ENCODE peak calls at places on chromosomes 3 and 15, in five cellular contexts. V, P, A, R and S are unnamed samples.

GRCh38 chr3:99532246-99532645 is 106.1 kb upstream of the COL8A1 start:
- DNase-seq in V (peak), P (peak), A (peak), R (peak), S (no peak)

GRCh38 chr15:29045717-29046116 is 159.9 kb downstream of the APBA2 start:
- DNase-seq in A (peak), V (peak), R (no peak), P (no peak), S (no peak)

GRCh38 chr15:86044981-86045380 is 34.7 kb upstream of the AGBL1 start:
- DNase-seq in P (peak), A (no peak), V (no peak), R (no peak), S (peak)

GRCh38 chr3:72036899-72037298 is 252.0 kb upstream of the PROK2 start:
- DNase-seq in P (no peak), A (peak), R (no peak), V (no peak), S (no peak)

GRCh38 chr15:66221126-66221525 is 32.4 kb downstream of the MEGF11 start:
- DNase-seq in V (no peak), A (no peak), R (no peak), P (no peak), S (no peak)

GRCh38 chr3:194556086-194557056 is 69.6 kb upstream of the ATP13A3 start:
- DNase-seq in V (peak), R (no peak), A (peak), P (no peak), S (peak)

GRCh38 chr3:99128740-99129505 is 227.4 kb upstream of the DCBLD2 start:
- DNase-seq in V (peak), A (peak), R (peak), P (no peak), S (no peak)

GRCh38 chr3:182143903-182144302 is 432.2 kb downstream of the SOX2 start:
- DNase-seq in P (no peak), A (no peak), R (no peak), V (no peak), S (no peak)

GRCh38 chr15:28106294-28107110 is 7.4 kb upstream of the OCA2 start:
- DNase-seq in V (no peak), A (peak), P (peak), R (no peak), S (no peak)

GRCh38 chr3:69890094-69890493 is 109.4 kb upstream of the SAMMSON start:
- DNase-seq in P (no peak), V (peak), A (peak), R (no peak), S (no peak)

GRCh38 chr3:128485283-128486156 is 7.5 kb downstream of the GATA2 start:
- DNase-seq in V (no peak), P (no peak), A (peak), R (no peak), S (no peak)

DNA sequence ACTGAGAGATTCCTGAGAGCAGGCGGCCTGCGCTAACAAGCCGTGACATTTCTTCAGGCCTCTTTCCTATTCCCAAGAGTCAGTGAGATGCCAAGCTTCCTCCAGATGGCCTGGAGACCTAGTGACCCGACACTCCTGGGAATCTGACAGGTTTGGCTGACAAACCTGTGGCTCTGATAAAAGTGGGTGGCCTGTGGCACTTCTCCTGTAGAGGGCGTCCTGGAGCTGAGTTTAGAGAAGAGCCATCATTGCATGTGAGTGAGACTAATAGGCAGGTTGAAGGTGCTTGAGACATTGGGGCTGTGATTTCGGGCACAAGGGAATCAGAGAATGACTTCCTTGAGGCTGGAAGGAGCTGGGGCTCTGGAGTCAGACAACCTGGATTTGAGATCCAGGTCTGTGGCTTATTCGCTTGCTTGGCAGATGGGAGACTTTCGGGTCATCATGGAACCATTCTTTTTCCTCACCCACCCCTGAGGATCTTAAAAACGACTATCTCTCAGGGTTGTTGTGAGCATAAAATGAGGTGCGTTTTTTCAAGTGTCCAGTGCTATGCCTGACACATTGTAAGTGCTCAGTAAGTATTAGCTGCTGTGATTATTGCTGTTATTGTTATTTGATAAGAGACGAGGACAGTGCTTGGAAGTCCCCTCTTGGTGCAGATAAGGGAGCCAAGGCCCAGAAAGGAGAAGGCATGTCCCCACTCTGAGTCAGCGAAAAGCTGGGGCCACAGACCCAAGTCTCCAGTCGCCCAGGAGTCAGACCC is 77.2 kb downstream of the SCN10A start:
- DNase-seq in R (peak), P (peak), A (peak), V (peak), S (peak)
- TF ChIP-seq EZH2phosphoT487 in R (no peak), P (no peak), A (no peak), V (no peak), S (no peak)

GRCh38 chr3:59499954-59500353 is 450.1 kb upstream of the CFAP20DC start:
- DNase-seq in R (no peak), P (peak), V (no peak), A (no peak), S (no peak)

GRCh38 chr3:59498995-59499394 is 449.2 kb upstream of the CFAP20DC start:
- DNase-seq in V (no peak), A (no peak), R (no peak), P (no peak), S (no peak)

GRCh38 chr3:59503441-59503840 is 453.6 kb upstream of the CFAP20DC start:
- DNase-seq in V (no peak), P (no peak), A (no peak), R (no peak), S (no peak)

GRCh38 chr3:59502806-59503205 is 453.0 kb upstream of the CFAP20DC start:
- DNase-seq in R (no peak), A (peak), P (no peak), V (peak), S (no peak)
- TF ChIP-seq EZH2phosphoT487 in R (no peak), A (no peak), P (no peak), V (no peak), S (no peak)

GRCh38 chr15:67696087-67696486 is 129.2 kb upstream of the SKOR1 start:
- DNase-seq in V (no peak), A (no peak), P (no peak), R (no peak), S (no peak)

GRCh38 chr15:67685716-67686115 is 139.6 kb upstream of the SKOR1 start:
- DNase-seq in R (no peak), A (no peak), V (no peak), P (no peak), S (no peak)

GRCh38 chr15:67692573-67692972 is 132.7 kb upstream of the SKOR1 start:
- DNase-seq in V (no peak), A (no peak), R (no peak), P (no peak), S (no peak)

GRCh38 chr15:67691450-67691849 is 133.9 kb upstream of the SKOR1 start:
- DNase-seq in V (no peak), R (no peak), P (peak), A (no peak), S (no peak)

DNA sequence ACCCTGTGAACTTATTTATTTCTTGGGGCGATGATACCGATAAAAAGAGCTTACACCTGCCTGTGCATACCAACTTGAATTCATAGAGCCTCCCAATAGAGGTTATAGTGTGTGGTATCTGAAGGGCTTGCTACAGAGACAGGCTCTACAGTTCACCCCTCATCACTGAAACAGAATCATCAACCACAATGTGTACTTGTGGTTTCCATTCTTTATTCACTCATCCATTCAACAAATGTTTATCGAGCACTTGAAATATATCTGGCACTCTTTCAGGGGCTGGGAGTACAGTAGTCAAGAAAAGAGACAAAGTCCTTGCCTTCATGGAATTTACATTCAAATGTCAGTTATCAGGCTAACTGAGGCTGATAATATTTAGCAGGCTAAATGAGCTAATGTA is 134.4 kb upstream of the SKOR1 start:
- DNase-seq in R (no peak), V (peak), A (peak), P (no peak), S (peak)
- TF ChIP-seq EZH2phosphoT487 in R (no peak), V (no peak), A (no peak), P (no peak), S (no peak)

DNA sequence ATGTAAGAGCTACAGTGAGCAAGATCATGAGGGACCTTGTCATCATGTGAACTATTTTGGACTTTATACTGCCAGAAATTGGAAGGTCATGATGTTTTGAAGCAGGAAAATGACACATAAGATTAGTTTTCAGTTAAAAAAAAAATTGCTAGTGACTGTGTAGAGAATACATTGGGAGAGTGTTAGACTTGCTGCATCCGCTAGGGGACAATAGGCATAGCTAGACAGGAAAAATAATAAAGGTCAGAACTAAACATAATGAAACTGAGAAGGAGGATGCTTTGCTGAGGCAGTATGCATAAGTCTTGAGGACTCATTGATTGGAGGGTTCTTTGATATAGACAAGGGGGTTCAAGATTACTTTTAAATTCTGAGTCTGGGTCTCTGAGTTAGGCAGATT is 275.8 kb upstream of the KCNH8 start:
- DNase-seq in A (no peak), P (no peak), V (peak), R (no peak), S (no peak)
- TF ChIP-seq EZH2phosphoT487 in A (no peak), P (no peak), V (no peak), R (no peak), S (no peak)